ENCODE peak calls at places on chromosome 14, in four cellular contexts. F is neural crest cell; B is IMR-90; J is stimulated activated CD8-positive, alpha-beta memory T cell treated with anti-CD3 and anti-CD28 coated beads, Interleukin-7, amount 100 ng/mL, for 48 hours. C is an unnamed sample.

GRCh38 chr14:64971452-64971889 is 665 bp downstream of the RAB15 start:
- DNase-seq in F (no peak), B (no peak), J (no peak), C (no peak)

GRCh38 chr14:97571861-97572555 is 774.8 kb downstream of the VRK1 start:
- DNase-seq in F (no peak), B (no peak), J (no peak), C (no peak)

GRCh38 chr14:59359451-59360124 is 105.6 kb downstream of the GPR135 start:
- DNase-seq in F (no peak), B (no peak), J (no peak), C (peak)

GRCh38 chr14:29712586-29712985 is 215.1 kb downstream of the PRKD1 start:
- DNase-seq in F (no peak), B (no peak), J (no peak), C (no peak)

GRCh38 chr14:83798421-83798820 is 1731.5 kb upstream of the FLRT2 start:
- DNase-seq in F (no peak), B (no peak), J (no peak), C (no peak)

GRCh38 chr14:63228221-63228620 is 24.0 kb downstream of the RHOJ start:
- DNase-seq in F (no peak), B (no peak), J (no peak), C (peak)

GRCh38 chr14:90675399-90675798 is 140.8 kb downstream of the TTC7B start:
- DNase-seq in F (no peak), B (peak), J (no peak), C (peak)

GRCh38 chr14:70888681-70889175 is 18.5 kb upstream of the PCNX1 start:
- DNase-seq in F (no peak), B (peak), J (no peak), C (peak)

GRCh38 chr14:24395609-24396580 is 2.9 kb upstream of the NYNRIN start:
- DNase-seq in F (no peak), B (no peak), J (no peak), C (peak)

GRCh38 chr14:104766256-104766862 is 13.4 kb downstream of the SIVA1 start:
- DNase-seq in F (no peak), B (no peak), J (no peak), C (no peak)

GRCh38 chr14:88983755-88984154 is 159.3 kb downstream of the TTC8 start:
- DNase-seq in F (no peak), B (peak), J (no peak), C (peak)

GRCh38 chr14:92607702-92608429 is 94.3 kb downstream of the RIN3 start:
- DNase-seq in F (no peak), B (peak), J (no peak), C (peak)

GRCh38 chr14:31945701-31946100 is 131.4 kb upstream of the ARHGAP5 start:
- DNase-seq in F (no peak), B (no peak), J (no peak), C (no peak)

GRCh38 chr14:25074112-25074511 is 24.2 kb upstream of the STXBP6 start:
- DNase-seq in F (no peak), B (no peak), J (no peak), C (no peak)

GRCh38 chr14:22432348-22432976 is 156.6 kb downstream of the DAD1 start:
- DNase-seq in F (no peak), B (peak), J (no peak), C (peak)

GRCh38 chr14:74259513-74259912 is 20.3 kb downstream of the VSX2 start:
- DNase-seq in F (no peak), B (no peak), J (no peak), C (no peak)

GRCh38 chr14:59337151-59337611 is 128.0 kb downstream of the GPR135 start:
- DNase-seq in F (no peak), B (no peak), J (no peak), C (peak)

GRCh38 chr14:91968280-91968679 is 20.8 kb upstream of the FBLN5 start:
- DNase-seq in F (no peak), B (no peak), J (peak), C (no peak)

GRCh38 chr14:37708481-37708880 is 113.1 kb downstream of the TTC6 start:
- DNase-seq in F (no peak), B (peak), J (no peak), C (no peak)

GRCh38 chr14:59150990-59151389 is 37.5 kb upstream of the DAAM1 start:
- DNase-seq in F (no peak), B (no peak), J (no peak), C (no peak)

GRCh38 chr14:101183376-101184103 is 280.0 kb upstream of the RTL1 start:
- DNase-seq in F (peak), B (no peak), J (no peak), C (peak)

GRCh38 chr14:54606178-54606577 is 39.2 kb downstream of the SAMD4A start:
- DNase-seq in F (no peak), B (no peak), J (no peak), C (peak)

GRCh38 chr14:56555921-56556570 is 23.6 kb upstream of the TMEM260 start:
- DNase-seq in F (no peak), B (peak), J (no peak), C (peak)

GRCh38 chr14:79659995-79660975 is 551.0 kb downstream of the DIO2 start:
- DNase-seq in F (no peak), B (no peak), J (no peak), C (no peak)

GRCh38 chr14:96442355-96442754 is 50.4 kb downstream of the AK7 start:
- DNase-seq in F (no peak), B (no peak), J (no peak), C (peak)

GRCh38 chr14:92586001-92586947 is 72.7 kb downstream of the RIN3 start:
- DNase-seq in F (no peak), B (peak), J (no peak), C (peak)

GRCh38 chr14:80996049-80996901 is 40.9 kb downstream of the TSHR start:
- DNase-seq in F (peak), B (peak), J (no peak), C (peak)

GRCh38 chr14:67934087-67934486 is 114.5 kb downstream of the RAD51B start:
- DNase-seq in F (peak), B (peak), J (no peak), C (peak)

GRCh38 chr14:74826574-74826973 is 49.4 kb downstream of the PROX2 start:
- DNase-seq in F (no peak), B (no peak), J (no peak), C (no peak)